ENCODE peak calls at places on chromosomes 4 and X, in five cellular contexts. P is A549, W is WTC11, E is endothelial cell of umbilical vein, Z is HepG2. I is an unnamed sample.
A peak's percentile ranks its signal among the peaks of the same experiment; 100 is the strongest.

GRCh38 chrX:136176399-136176825 is 29.1 kb downstream of the FHL1 start:
- DNase-seq in P (no peak), W (no peak), E (no peak), Z (no peak), I (no peak)

GRCh38 chr4:47334597-47335185 is 128.8 kb downstream of the COMMD8 start:
- DNase-seq in P (no peak), W (no peak), E (no peak), Z (no peak), I (no peak)

GRCh38 chr4:145315828-145316227 is 135.4 kb upstream of the OTUD4 start:
- DNase-seq in P (no peak), W (no peak), E (no peak), Z (no peak), I (no peak)

GRCh38 chrX:39017716-39018115 is 216.5 kb downstream of the MID1IP1 start:
- DNase-seq in P (no peak), W (no peak), E (no peak), Z (peak; percentile 0), I (no peak)

GRCh38 chr4:22312113-22312512 is 203.8 kb downstream of the ADGRA3 start:
- DNase-seq in P (no peak), W (no peak), E (no peak), Z (no peak), I (no peak)

GRCh38 chr4:82745173-82745842 is 53.3 kb downstream of the SCD5 start:
- DNase-seq in P (no peak), W (peak; percentile 29), E (no peak), Z (no peak), I (no peak)

GRCh38 chr4:88533937-88534750 is 10.6 kb upstream of the PYURF start:
- DNase-seq in P (no peak), W (no peak), E (peak; percentile 83), Z (no peak), I (no peak)

GRCh38 chr4:118765399-118765798 is 70.5 kb downstream of the SEC24D start:
- DNase-seq in P (peak; percentile 17), W (no peak), E (peak; percentile 92), Z (no peak), I (peak; percentile 64)

GRCh38 chr4:74230902-74231499 is 73.1 kb downstream of the MTHFD2L start:
- DNase-seq in P (peak; percentile 9), W (no peak), E (peak; percentile 71), Z (no peak), I (no peak)

GRCh38 chr4:44927361-44928061 is 201.2 kb upstream of the GNPDA2 start:
- DNase-seq in P (peak; percentile 0), W (no peak), E (peak; percentile 2), Z (peak; percentile 23), I (peak; percentile 7)

GRCh38 chr4:56705870-56706400 is 24.8 kb upstream of the HOPX start:
- DNase-seq in P (no peak), W (no peak), E (no peak), Z (no peak), I (no peak)

GRCh38 chr4:82594466-82594865 is 32.7 kb upstream of the TMEM150C start:
- DNase-seq in P (no peak), W (no peak), E (no peak), Z (no peak), I (no peak)

GRCh38 chr4:72665376-72665978 is 96.5 kb upstream of the ADAMTS3 start:
- DNase-seq in P (no peak), W (no peak), E (no peak), Z (no peak), I (no peak)

GRCh38 chr4:1170805-1171305 is 1.5 kb downstream of the SPON2 start:
- DNase-seq in P (no peak), W (no peak), E (no peak), Z (no peak), I (no peak)

GRCh38 chr4:118278473-118279274 is 74.1 kb downstream of the PRSS12 start:
- DNase-seq in P (peak; percentile 86), W (peak; percentile 96), E (peak; percentile 91), Z (peak; percentile 93), I (peak; percentile 98)

GRCh38 chr4:142663828-142664227 is 182.3 kb downstream of the INPP4B start:
- DNase-seq in P (no peak), W (no peak), E (no peak), Z (no peak), I (no peak)

GRCh38 chrX:125203737-125204578 is 115.7 kb upstream of the TEX13C start:
- DNase-seq in P (no peak), W (peak; percentile 46), E (no peak), Z (no peak), I (peak; percentile 15)

GRCh38 chr4:38163216-38164006 is 203.2 kb downstream of the PTTG2 start:
- DNase-seq in P (no peak), W (no peak), E (peak; percentile 21), Z (no peak), I (no peak)

GRCh38 chrX:136710324-136710951 is 62.5 kb downstream of the CD40LG start:
- DNase-seq in P (no peak), W (no peak), E (peak; percentile 1), Z (no peak), I (no peak)

GRCh38 chr4:179307297-179308136 is 1865.3 kb upstream of the AGA start:
- DNase-seq in P (peak; percentile 1), W (peak; percentile 52), E (no peak), Z (peak; percentile 24), I (peak; percentile 10)

GRCh38 chr4:165426331-165426730 is 47.5 kb downstream of the CPE start:
- DNase-seq in P (no peak), W (no peak), E (no peak), Z (no peak), I (no peak)

GRCh38 chrX:134144231-134144630 is 92.8 kb upstream of the CCDC160 start:
- DNase-seq in P (peak; percentile 1), W (no peak), E (peak; percentile 4), Z (peak; percentile 25), I (peak; percentile 4)

GRCh38 chrX:34332336-34332735 is 200.2 kb upstream of the FAM47A start:
- DNase-seq in P (no peak), W (no peak), E (no peak), Z (no peak), I (no peak)

GRCh38 chr4:163875327-163875726 is 380.8 kb downstream of the TMA16 start:
- DNase-seq in P (no peak), W (no peak), E (no peak), Z (no peak), I (no peak)

GRCh38 chr4:127505203-127505602 is 127.6 kb upstream of the INTU start:
- DNase-seq in P (no peak), W (no peak), E (peak; percentile 79), Z (no peak), I (no peak)

GRCh38 chr4:154491731-154492249 is at the start of gene DCHS2:
- DNase-seq in P (peak; percentile 12), W (peak; percentile 69), E (no peak), Z (peak; percentile 24), I (peak; percentile 79)

GRCh38 chr4:72319596-72319995 is 249.4 kb downstream of the ADAMTS3 start:
- DNase-seq in P (no peak), W (no peak), E (peak; percentile 64), Z (no peak), I (no peak)

DNA sequence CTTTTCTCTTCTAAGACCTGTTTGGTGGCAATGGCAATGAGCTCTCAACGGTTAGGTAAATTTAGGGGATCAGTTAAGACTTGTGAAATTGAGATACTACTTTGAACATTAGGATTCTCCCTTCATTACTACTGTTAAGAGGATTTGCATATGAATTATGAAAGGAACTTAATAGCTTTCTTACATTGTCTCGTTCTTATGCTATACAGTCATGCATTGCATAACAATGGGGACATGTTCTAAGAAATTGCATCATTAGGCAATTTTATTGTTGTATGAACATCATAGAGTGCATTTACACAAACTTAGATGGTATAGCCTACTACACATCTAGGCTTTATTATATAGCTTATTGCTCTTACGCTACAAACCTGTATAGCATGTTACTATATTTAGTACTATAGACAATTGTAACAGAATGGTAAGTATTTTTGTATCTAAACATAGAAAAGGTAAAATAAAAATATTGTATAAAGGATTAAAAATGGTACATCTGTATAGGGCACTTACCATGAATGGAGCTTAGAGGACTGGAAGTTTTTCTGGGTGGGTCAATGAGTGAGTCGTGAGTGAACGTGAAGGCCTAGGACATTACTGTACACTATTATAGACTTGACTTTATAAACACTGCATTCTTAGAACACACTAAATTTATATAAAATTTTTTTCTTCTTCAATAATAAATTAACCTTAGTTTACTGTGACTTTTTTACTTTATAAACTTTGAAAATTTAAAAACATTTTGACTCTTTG is 62.5 kb downstream of the PAQR3 start:
- DNase-seq in P (no peak), W (no peak), E (no peak), Z (no peak), I (no peak)
- TF ChIP-seq JUN in P (no peak), W (no peak), E (no peak), Z (no peak), I (no peak)

GRCh38 chr4:161498155-161498554 is 665.6 kb downstream of the FSTL5 start:
- DNase-seq in P (no peak), W (no peak), E (no peak), Z (no peak), I (no peak)
- TF ChIP-seq JUN in P (no peak), W (no peak), E (no peak), Z (no peak), I (no peak)

DNA sequence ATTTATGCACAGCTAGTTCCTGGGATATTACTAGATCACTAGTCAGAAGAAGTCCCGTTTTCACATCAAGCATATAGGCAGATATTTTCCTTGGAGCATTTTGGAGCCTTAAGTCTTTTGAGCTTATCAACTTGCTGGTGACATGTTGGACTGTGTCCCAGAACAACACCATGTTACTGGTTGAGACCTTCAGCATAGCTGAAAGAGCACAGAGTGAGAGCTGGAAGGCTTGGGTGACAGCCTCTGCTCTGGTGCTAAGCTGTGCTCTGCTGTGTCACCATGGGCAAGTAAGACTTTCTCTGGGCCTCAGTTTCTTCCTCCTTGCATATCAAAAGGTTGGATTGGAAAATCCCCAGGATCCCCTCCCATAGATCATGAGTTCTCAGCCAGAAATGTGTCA is 116.6 kb upstream of the FRMPD4 start:
- DNase-seq in P (no peak), W (no peak), E (no peak), Z (no peak), I (no peak)
- TF ChIP-seq JUN in P (no peak), W (no peak), E (no peak), Z (no peak), I (no peak)

DNA sequence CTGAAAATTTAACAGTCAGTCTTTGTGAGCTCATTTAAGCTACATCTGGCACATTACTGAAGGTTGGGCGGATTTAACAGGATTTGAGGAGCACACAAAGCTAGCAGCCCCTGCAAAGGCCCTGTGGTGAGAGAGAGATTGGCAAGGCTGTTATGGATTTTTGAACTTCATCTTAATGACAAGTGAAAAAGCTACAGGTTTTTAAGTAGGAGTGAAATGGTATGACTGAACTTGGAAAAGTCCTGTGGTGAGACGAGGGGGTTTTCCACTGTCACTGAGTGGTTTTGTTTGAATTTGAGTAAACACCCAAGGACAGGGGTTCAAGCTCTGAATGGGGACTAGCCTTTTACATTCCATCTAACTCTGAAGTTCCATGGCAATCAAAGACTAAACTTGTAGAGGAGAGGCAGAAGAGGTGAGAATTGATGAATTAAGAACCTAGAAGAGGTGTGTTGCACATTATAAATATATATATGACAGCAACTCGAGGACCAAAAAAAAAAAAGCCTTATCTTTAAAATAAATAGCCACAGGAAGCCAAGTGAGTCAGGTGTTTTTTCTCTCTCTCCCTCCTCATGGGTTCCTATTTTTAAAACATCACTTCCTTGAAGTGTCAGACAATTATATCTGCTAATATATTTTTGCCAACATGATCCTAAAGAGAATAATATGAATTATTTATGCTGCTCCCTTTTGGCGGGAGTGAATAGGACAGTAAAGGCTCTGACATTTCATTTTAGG is 47.8 kb upstream of the CLNK start:
- DNase-seq in P (no peak), W (no peak), E (no peak), Z (no peak), I (no peak)
- TF ChIP-seq JUN in P (no peak), W (no peak), E (no peak), Z (no peak), I (no peak)

GRCh38 chr4:78379991-78380739 is 171.4 kb upstream of the ANXA3 start:
- DNase-seq in P (no peak), W (no peak), E (no peak), Z (no peak), I (no peak)
- TF ChIP-seq JUN in P (no peak), W (no peak), E (no peak), Z (no peak), I (no peak)

GRCh38 chr4:113541933-113542332 is 219.6 kb downstream of the CAMK2D start:
- DNase-seq in P (no peak), W (no peak), E (no peak), Z (no peak), I (no peak)
- TF ChIP-seq JUN in P (no peak), W (no peak), E (no peak), Z (no peak), I (no peak)